ENCODE peak calls at places on chromosome 18, in six cellular contexts. M is anterior cingulate cortex, K is C1 segment of cervical spinal cord, I is left colon, S is astrocyte of the hippocampus, X is AG08395. G is an unnamed sample.

GRCh38 chr18:49206717-49207116 is 253.7 kb downstream of the DYM start:
- DNase-seq in M (no peak), S (peak; percentile 61), I (no peak), X (peak; percentile 20), K (no peak), G (no peak)

GRCh38 chr18:23163786-23164583 is 28.7 kb downstream of the CABLES1 start:
- DNase-seq in X (no peak), K (no peak), I (no peak), M (no peak), S (no peak), G (no peak)

GRCh38 chr18:12657048-12657848 is 659 bp downstream of the SPIRE1 start:
- DNase-seq in X (peak; percentile 42), K (peak; percentile 72), I (peak; percentile 36), S (peak; percentile 80), M (peak; percentile 43), G (peak; percentile 23)

GRCh38 chr18:79402209-79402576 is 6.5 kb downstream of the NFATC1 start:
- DNase-seq in K (no peak), S (no peak), I (peak; percentile 15), X (no peak), M (no peak), G (no peak)

GRCh38 chr18:49345931-49346696 is 114.3 kb downstream of the DYM start:
- DNase-seq in K (no peak), M (no peak), S (no peak), I (no peak), X (no peak), G (no peak)

GRCh38 chr18:54948350-54948837 is 10.9 kb downstream of the CCDC68 start:
- DNase-seq in S (no peak), I (no peak), M (no peak), K (no peak), X (no peak), G (no peak)

GRCh38 chr18:70578480-70578879 is 289.6 kb downstream of the SOCS6 start:
- DNase-seq in S (no peak), X (no peak), I (peak; percentile 6), K (no peak), M (no peak), G (no peak)

GRCh38 chr18:74731097-74731496 is 133.4 kb downstream of the ZNF407 start:
- DNase-seq in I (no peak), X (peak; percentile 65), S (peak; percentile 64), M (no peak), K (no peak), G (no peak)

GRCh38 chr18:22688877-22689496 is 244.1 kb upstream of the RBBP8 start:
- DNase-seq in X (no peak), K (no peak), S (no peak), I (no peak), M (no peak), G (no peak)

GRCh38 chr18:32454667-32455066 is 16.0 kb downstream of the GAREM1 start:
- DNase-seq in S (no peak), I (no peak), K (no peak), M (no peak), X (no peak), G (no peak)

GRCh38 chr18:75644871-75645270 is 217.4 kb upstream of the SMIM21 start:
- DNase-seq in X (no peak), I (no peak), S (no peak), M (no peak), K (no peak), G (no peak)

GRCh38 chr18:35511428-35511827 is 13.7 kb upstream of the INO80C start:
- DNase-seq in X (no peak), K (no peak), S (no peak), M (no peak), I (no peak), G (no peak)

GRCh38 chr18:79217979-79218604 is 148.9 kb downstream of the ATP9B start:
- DNase-seq in I (no peak), X (no peak), S (no peak), M (no peak), K (peak; percentile 58), G (no peak)

GRCh38 chr18:36265035-36265434 is 32.5 kb upstream of the FHOD3 start:
- DNase-seq in I (no peak), M (no peak), K (no peak), S (peak; percentile 57), X (no peak), G (no peak)

GRCh38 chr18:9568186-9568585 is 46.2 kb downstream of the PPP4R1 start:
- DNase-seq in X (no peak), S (no peak), M (no peak), K (no peak), I (no peak), G (no peak)

GRCh38 chr18:32920796-32921787 is 148.3 kb upstream of the KLHL14 start:
- DNase-seq in I (no peak), X (peak; percentile 45), S (peak; percentile 83), M (no peak), K (no peak), G (no peak)

G was measured in transverse colon.